ENCODE peak calls at places on chromosomes 2 and 18, in five cellular contexts. E is PC-3, R is kidney, C is neural crest cell, S is AG10803. F is an unnamed sample.

GRCh38 chr2:208189782-208190181 is at the start of gene C2orf80:
- DNase-seq in R (no peak), S (no peak), E (no peak), C (peak), F (no peak)

GRCh38 chr2:25714740-25715139 is 41.4 kb upstream of the DTNB start:
- DNase-seq in S (peak), R (no peak), C (no peak), E (peak), F (peak)

GRCh38 chr2:231228974-231229373 is 30.5 kb downstream of the ARMC9 start:
- DNase-seq in C (no peak), S (no peak), R (no peak), E (no peak), F (no peak)

GRCh38 chr2:44772670-44773378 is 168.7 kb upstream of the SIX3 start:
- DNase-seq in S (no peak), C (no peak), E (no peak), R (no peak), F (no peak)

GRCh38 chr2:55843096-55843991 is 80.2 kb downstream of the EFEMP1 start:
- DNase-seq in E (peak), R (no peak), S (peak), C (no peak), F (peak)

GRCh38 chr2:73063909-73064875 is 7.3 kb downstream of the SFXN5 start:
- DNase-seq in R (no peak), S (peak), C (no peak), E (peak), F (peak)

GRCh38 chr2:176553685-176554106 is 284.5 kb downstream of the MTX2 start:
- DNase-seq in C (no peak), E (peak), S (peak), R (peak), F (peak)

GRCh38 chr2:149611100-149611820 is 23.7 kb upstream of the MMADHC start:
- DNase-seq in E (peak), C (no peak), S (peak), R (no peak), F (no peak)

GRCh38 chr2:183123959-183124221 is 353 bp upstream of the NUP35 start:
- DNase-seq in E (no peak), R (no peak), S (no peak), C (no peak), F (no peak)

GRCh38 chr18:77087391-77088141 is 45.0 kb downstream of the MBP start:
- DNase-seq in E (no peak), S (peak), R (peak), C (peak), F (no peak)

GRCh38 chr18:26656401-26656943 is 108.1 kb upstream of the KCTD1 start:
- DNase-seq in R (peak), S (no peak), C (peak), E (no peak), F (no peak)

GRCh38 chr2:101109451-101110140 is 41.6 kb downstream of the TBC1D8 start:
- DNase-seq in R (no peak), C (no peak), E (no peak), S (no peak), F (no peak)

GRCh38 chr2:133322909-133323308 is 245.4 kb downstream of the NCKAP5 start:
- DNase-seq in S (no peak), C (no peak), E (no peak), R (no peak), F (no peak)

GRCh38 chr2:203734276-203734983 is 28.0 kb downstream of the CD28 start:
- DNase-seq in C (no peak), R (peak), S (no peak), E (no peak), F (no peak)

GRCh38 chr2:97858442-97858841 is 137.3 kb downstream of the TMEM131 start:
- DNase-seq in C (no peak), R (no peak), S (no peak), E (no peak), F (no peak)

GRCh38 chr2:182043021-182043420 is 57.4 kb downstream of the PPP1R1C start:
- DNase-seq in C (no peak), E (no peak), S (no peak), R (no peak), F (no peak)

GRCh38 chr2:7887441-7887840 is 794.4 kb upstream of the ID2 start:
- DNase-seq in C (no peak), E (no peak), S (peak), R (no peak), F (no peak)

GRCh38 chr2:12169060-12169406 is 422.6 kb downstream of the LPIN1 start:
- DNase-seq in R (no peak), E (no peak), S (peak), C (no peak), F (peak)

GRCh38 chr18:37538526-37539205 is 26.9 kb downstream of the CELF4 start:
- DNase-seq in C (no peak), R (no peak), E (no peak), S (no peak), F (no peak)

GRCh38 chr18:37539236-37539635 is 26.4 kb downstream of the CELF4 start:
- DNase-seq in E (no peak), S (no peak), R (peak), C (no peak), F (no peak)

GRCh38 chr18:37535968-37536367 is 29.6 kb downstream of the CELF4 start:
- DNase-seq in R (no peak), S (peak), E (peak), C (no peak), F (no peak)

GRCh38 chr18:37536646-37537045 is 29.0 kb downstream of the CELF4 start:
- DNase-seq in S (no peak), R (no peak), C (no peak), E (no peak), F (no peak)

DNA sequence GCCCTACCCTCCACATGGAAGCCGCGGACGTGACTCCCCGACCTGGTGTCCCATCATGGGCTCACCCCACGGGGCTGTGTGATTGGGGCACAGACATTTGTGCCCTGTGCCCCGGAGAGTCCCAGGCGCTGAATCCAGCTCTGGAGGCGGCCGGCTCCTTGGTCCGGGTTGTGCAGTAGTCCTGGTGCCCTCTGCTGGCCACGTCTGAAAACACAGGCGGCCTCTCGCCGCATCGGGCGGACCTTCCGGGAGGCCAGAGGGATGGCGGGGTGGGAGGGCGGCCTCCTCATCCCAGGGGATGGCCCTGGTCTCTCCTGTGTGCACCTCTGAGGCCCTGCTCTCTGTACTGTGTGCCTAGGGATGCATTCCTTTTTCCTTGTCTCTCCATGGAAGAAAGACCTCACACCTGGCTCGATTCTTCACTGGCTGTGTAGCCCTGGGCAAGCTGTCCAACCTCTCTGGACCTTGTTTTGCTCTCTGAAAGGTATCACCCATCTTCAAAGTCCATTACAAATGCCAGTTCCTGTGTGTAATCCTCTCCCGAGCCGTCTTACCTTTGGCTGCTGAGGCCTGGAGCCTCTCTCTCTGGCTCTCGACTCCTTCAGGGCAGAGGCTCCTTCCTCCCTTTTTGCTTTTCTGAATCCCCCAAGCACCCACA is 27.6 kb downstream of the CELF4 start:
- DNase-seq in E (peak), R (peak), S (peak), C (peak), F (peak)
- TF ChIP-seq CTCF in E (peak), R (peak), S (peak), C (peak), F (peak)

GRCh38 chr2:65071499-65072180 is 15.4 kb downstream of the CEP68 start:
- DNase-seq in C (no peak), E (peak), S (no peak), R (no peak), F (peak)

GRCh38 chr2:65072181-65072970 is 16.2 kb downstream of the CEP68 start:
- DNase-seq in S (no peak), R (no peak), E (no peak), C (no peak), F (no peak)

GRCh38 chr2:65070856-65071255 is 14.6 kb downstream of the CEP68 start:
- DNase-seq in R (no peak), E (no peak), C (no peak), S (no peak), F (no peak)

GRCh38 chr2:65069425-65069824 is 13.2 kb downstream of the CEP68 start:
- DNase-seq in E (no peak), R (no peak), S (no peak), C (no peak), F (no peak)

DNA sequence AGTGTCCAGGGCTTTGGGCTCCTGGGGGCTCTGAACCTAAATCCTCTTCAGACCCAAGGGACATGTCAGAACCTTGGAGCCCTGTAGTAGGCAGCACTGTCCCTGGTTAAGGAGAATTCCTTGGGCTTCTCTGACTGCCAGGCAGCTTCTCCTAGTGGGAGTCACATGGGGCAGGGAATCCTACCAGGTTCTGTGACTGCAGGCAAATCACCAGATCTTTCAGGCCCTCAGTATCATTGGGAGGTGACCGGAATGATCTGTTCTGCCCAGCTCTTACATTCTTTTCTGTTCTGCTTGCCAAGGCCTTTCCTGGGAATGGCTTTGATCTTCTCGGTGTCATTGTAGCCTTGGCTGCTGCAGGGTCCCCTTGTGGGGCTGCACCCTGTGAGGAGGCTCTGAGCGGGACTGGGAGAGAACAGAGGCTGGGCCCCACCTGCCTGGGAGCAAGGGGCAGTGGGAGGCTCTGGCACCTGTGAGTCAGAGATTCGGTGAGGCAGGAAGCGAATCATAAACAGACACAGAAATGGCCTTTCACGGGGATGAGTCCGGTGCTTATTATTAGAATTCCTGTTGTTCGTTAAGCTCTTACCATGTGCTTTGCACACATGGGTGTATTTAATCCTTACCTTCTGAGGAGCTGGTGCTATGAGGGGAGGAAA is 14.1 kb downstream of the CEP68 start:
- DNase-seq in C (no peak), S (peak), R (no peak), E (peak), F (peak)
- TF ChIP-seq CTCF in C (no peak), S (peak), R (no peak), E (peak), F (no peak)

GRCh38 chr2:68244456-68244855 is 7.9 kb downstream of the PPP3R1 start:
- DNase-seq in C (no peak), E (no peak), R (no peak), S (no peak), F (no peak)
- TF ChIP-seq CTCF in C (no peak), E (peak), R (no peak), S (peak), F (no peak)

GRCh38 chr2:110116033-110116710 is 550 bp upstream of the MALL start:
- DNase-seq in R (peak), C (no peak), E (peak), S (peak), F (peak)
- TF ChIP-seq CTCF in R (peak), C (peak), E (peak), S (peak), F (peak)

GRCh38 chr2:43219383-43220228 is 6.8 kb downstream of the ZFP36L2 start:
- DNase-seq in R (peak), S (peak), C (peak), E (peak), F (peak)
- TF ChIP-seq CTCF in R (no peak), S (no peak), C (no peak), E (peak), F (no peak)

GRCh38 chr2:159773426-159773825 is 24.6 kb downstream of the CD302 start:
- DNase-seq in E (peak), R (no peak), S (no peak), C (no peak), F (no peak)

GRCh38 chr2:159776321-159776720 is 21.7 kb downstream of the CD302 start:
- DNase-seq in S (no peak), E (no peak), C (no peak), R (no peak), F (no peak)

GRCh38 chr2:159774370-159774990 is 23.5 kb downstream of the CD302 start:
- DNase-seq in R (no peak), C (no peak), E (no peak), S (no peak), F (no peak)

GRCh38 chr2:159773876-159774275 is 24.1 kb downstream of the CD302 start:
- DNase-seq in C (no peak), E (no peak), S (no peak), R (no peak), F (no peak)

GRCh38 chr2:159775006-159775405 is 23.0 kb downstream of the CD302 start:
- DNase-seq in R (no peak), S (no peak), C (no peak), E (no peak), F (no peak)
- TF ChIP-seq CTCF in R (no peak), S (no peak), C (no peak), E (peak), F (no peak)

GRCh38 chr2:62195421-62196277 is at the start of gene B3GNT2:
- DNase-seq in E (peak), C (peak), S (peak), R (peak), F (peak)

GRCh38 chr2:62197017-62197586 is 1.2 kb downstream of the B3GNT2 start:
- DNase-seq in C (no peak), R (no peak), S (no peak), E (peak), F (peak)

GRCh38 chr2:62197609-62198236 is 1.8 kb downstream of the B3GNT2 start:
- DNase-seq in R (peak), S (peak), E (peak), C (peak), F (peak)

GRCh38 chr2:62194558-62195420 is 1.1 kb upstream of the B3GNT2 start:
- DNase-seq in R (peak), C (no peak), E (no peak), S (no peak), F (no peak)

GRCh38 chr2:62196278-62196901 is 475 bp downstream of the B3GNT2 start:
- DNase-seq in C (no peak), S (no peak), E (peak), R (peak), F (peak)
- TF ChIP-seq CTCF in C (no peak), S (no peak), E (no peak), R (no peak), F (no peak)

DNA sequence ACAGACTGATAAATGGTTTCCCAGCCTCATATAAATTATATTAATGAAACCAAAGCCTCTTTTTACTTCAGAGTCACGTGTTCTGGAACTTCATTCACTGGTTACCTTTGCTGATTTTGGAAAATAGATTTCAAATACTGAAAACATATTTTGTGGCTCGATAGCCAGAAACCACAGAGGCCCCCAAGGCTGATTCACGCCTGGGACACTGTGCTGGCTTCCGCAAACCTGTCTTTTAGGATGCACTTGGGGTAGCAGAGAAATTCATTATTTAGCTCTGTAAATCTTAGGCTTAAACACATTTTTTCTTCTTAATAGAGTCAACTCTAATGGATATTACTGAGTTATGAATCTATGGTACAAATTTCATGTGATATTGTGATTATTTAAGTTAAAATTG is 90.7 kb upstream of the TMEM18 start:
- DNase-seq in R (no peak), C (no peak), E (no peak), S (no peak), F (no peak)
- TF ChIP-seq CTCF in R (no peak), C (no peak), E (no peak), S (no peak), F (no peak)

GRCh38 chr2:135531231-135532197 is at the start of gene R3HDM1:
- DNase-seq in E (peak), S (peak), R (peak), C (peak), F (peak)
- TF ChIP-seq CTCF in E (peak), S (no peak), R (no peak), C (no peak), F (peak)

GRCh38 chr2:191347881-191348280 is 102.7 kb downstream of the MYO1B start:
- DNase-seq in S (no peak), R (no peak), E (peak), C (no peak), F (no peak)

GRCh38 chr2:191351298-191351697 is 106.1 kb downstream of the MYO1B start:
- DNase-seq in R (no peak), C (no peak), E (no peak), S (peak), F (no peak)

GRCh38 chr2:191351921-191352320 is 106.7 kb downstream of the MYO1B start:
- DNase-seq in C (no peak), E (no peak), S (peak), R (no peak), F (no peak)

GRCh38 chr2:191350826-191351225 is 105.6 kb downstream of the MYO1B start:
- DNase-seq in C (no peak), R (no peak), S (peak), E (peak), F (no peak)

GRCh38 chr2:191349990-191350389 is 104.8 kb downstream of the MYO1B start:
- DNase-seq in C (no peak), S (no peak), R (no peak), E (no peak), F (no peak)
- TF ChIP-seq CTCF in C (no peak), S (peak), R (no peak), E (peak), F (no peak)

F was measured in MCF 10A.